ENCODE peak calls at places on chromosomes 1 and 21, in five cellular contexts. One of them, this sample, is unnamed.

GRCh38 chr1:97094257-97094972 is 372.8 kb downstream of the PTBP2 start:
- DNase-seq in tibial nerve: no peak
- DNase-seq in fibroblast of lung: peak; percentile 59
- DNase-seq in astrocyte of the spinal cord: peak; percentile 74
- DNase-seq in retinal pigment epithelial cell: peak; percentile 16
- DNase-seq in this sample: no peak

GRCh38 chr1:99672500-99673213 is 26.7 kb downstream of the PALMD start:
- DNase-seq in tibial nerve: no peak
- DNase-seq in fibroblast of lung: peak; percentile 87
- DNase-seq in astrocyte of the spinal cord: no peak
- DNase-seq in retinal pigment epithelial cell: peak; percentile 96
- DNase-seq in this sample: no peak

GRCh38 chr1:109894823-109895719 is 15.6 kb upstream of the CSF1 start:
- DNase-seq in tibial nerve: no peak
- DNase-seq in fibroblast of lung: no peak
- DNase-seq in astrocyte of the spinal cord: no peak
- DNase-seq in retinal pigment epithelial cell: no peak
- DNase-seq in this sample: no peak

GRCh38 chr1:87501738-87502137 is 173.1 kb downstream of the LMO4 start:
- DNase-seq in tibial nerve: no peak
- DNase-seq in fibroblast of lung: no peak
- DNase-seq in astrocyte of the spinal cord: no peak
- DNase-seq in retinal pigment epithelial cell: no peak
- DNase-seq in this sample: no peak

GRCh38 chr21:31470896-31471694 is 127.0 kb upstream of the TIAM1 start:
- DNase-seq in tibial nerve: no peak
- DNase-seq in fibroblast of lung: no peak
- DNase-seq in astrocyte of the spinal cord: no peak
- DNase-seq in retinal pigment epithelial cell: no peak
- DNase-seq in this sample: no peak

GRCh38 chr1:26693557-26694184 is 2.1 kb upstream of the ARID1A start:
- DNase-seq in tibial nerve: no peak
- DNase-seq in fibroblast of lung: peak; percentile 20
- DNase-seq in astrocyte of the spinal cord: no peak
- DNase-seq in retinal pigment epithelial cell: no peak
- DNase-seq in this sample: no peak

GRCh38 chr1:103171041-103171590 is 62.8 kb upstream of the COL11A1 start:
- DNase-seq in tibial nerve: no peak
- DNase-seq in fibroblast of lung: no peak
- DNase-seq in astrocyte of the spinal cord: no peak
- DNase-seq in retinal pigment epithelial cell: no peak
- DNase-seq in this sample: no peak

GRCh38 chr1:88998716-88999115 is 6.3 kb upstream of the KYAT3 start:
- DNase-seq in tibial nerve: peak; percentile 68
- DNase-seq in fibroblast of lung: peak; percentile 77
- DNase-seq in astrocyte of the spinal cord: peak; percentile 77
- DNase-seq in retinal pigment epithelial cell: no peak
- DNase-seq in this sample: peak; percentile 41

GRCh38 chr1:156703741-156704140 is 1.6 kb downstream of the CRABP2 start:
- DNase-seq in tibial nerve: no peak
- DNase-seq in fibroblast of lung: no peak
- DNase-seq in astrocyte of the spinal cord: peak; percentile 51
- DNase-seq in retinal pigment epithelial cell: no peak
- DNase-seq in this sample: no peak

GRCh38 chr21:42550817-42551216 is 37.2 kb downstream of the SLC37A1 start:
- DNase-seq in tibial nerve: no peak
- DNase-seq in fibroblast of lung: no peak
- DNase-seq in astrocyte of the spinal cord: no peak
- DNase-seq in retinal pigment epithelial cell: no peak
- DNase-seq in this sample: no peak

GRCh38 chr1:194474701-194475100 is 1288.3 kb upstream of the B3GALT2 start:
- DNase-seq in tibial nerve: no peak
- DNase-seq in fibroblast of lung: no peak
- DNase-seq in astrocyte of the spinal cord: no peak
- DNase-seq in retinal pigment epithelial cell: no peak
- DNase-seq in this sample: no peak
- TF ChIP-seq CTCF in tibial nerve: no peak
- TF ChIP-seq CTCF in fibroblast of lung: no peak
- TF ChIP-seq CTCF in astrocyte of the spinal cord: no peak
- TF ChIP-seq CTCF in retinal pigment epithelial cell: no peak
- TF ChIP-seq CTCF in this sample: no peak

DNA sequence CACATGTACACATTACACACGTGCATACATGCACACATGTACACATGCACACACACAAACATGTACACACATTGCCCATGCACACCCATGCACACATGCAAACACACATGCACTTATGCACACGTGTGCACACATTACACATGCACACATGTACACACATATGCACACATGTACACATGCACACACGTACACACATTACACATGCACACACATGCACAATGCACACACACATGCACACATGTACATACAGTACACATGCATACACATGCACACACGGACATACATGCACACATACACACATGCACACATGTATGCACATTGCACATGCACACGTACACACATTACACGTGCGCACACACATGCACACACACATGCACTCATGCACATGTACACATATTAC is 95.3 kb upstream of the TTC34 start:
- DNase-seq in tibial nerve: no peak
- DNase-seq in fibroblast of lung: no peak
- DNase-seq in astrocyte of the spinal cord: no peak
- DNase-seq in retinal pigment epithelial cell: no peak
- DNase-seq in this sample: no peak
- TF ChIP-seq CTCF in tibial nerve: no peak
- TF ChIP-seq CTCF in fibroblast of lung: no peak
- TF ChIP-seq CTCF in astrocyte of the spinal cord: no peak
- TF ChIP-seq CTCF in retinal pigment epithelial cell: no peak
- TF ChIP-seq CTCF in this sample: no peak

DNA sequence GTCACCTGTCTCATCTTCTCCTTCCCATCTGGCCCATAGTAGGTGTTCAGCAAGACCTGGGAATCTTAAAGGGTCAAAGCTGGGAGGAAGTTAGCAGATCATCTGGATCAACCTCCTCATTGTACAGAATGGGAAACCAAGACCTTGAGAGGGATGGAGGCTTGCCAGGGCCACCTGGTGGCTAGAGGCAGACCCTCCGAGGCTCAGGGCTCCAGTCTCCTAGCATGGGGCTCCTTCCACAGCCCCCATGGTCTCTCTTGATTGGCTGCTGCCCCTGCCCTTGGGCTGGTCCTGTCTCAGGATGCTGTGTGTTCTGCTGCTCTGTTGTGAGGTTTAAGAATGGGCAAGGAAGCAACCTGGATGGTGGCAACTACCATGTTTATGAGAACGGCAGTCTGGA is 68.7 kb upstream of the CNTN2 start:
- DNase-seq in tibial nerve: no peak
- DNase-seq in fibroblast of lung: no peak
- DNase-seq in astrocyte of the spinal cord: no peak
- DNase-seq in retinal pigment epithelial cell: no peak
- DNase-seq in this sample: no peak
- TF ChIP-seq CTCF in tibial nerve: no peak
- TF ChIP-seq CTCF in fibroblast of lung: no peak
- TF ChIP-seq CTCF in astrocyte of the spinal cord: no peak
- TF ChIP-seq CTCF in retinal pigment epithelial cell: no peak
- TF ChIP-seq CTCF in this sample: no peak

GRCh38 chr1:31396633-31397351 is 16.2 kb upstream of the SERINC2 start:
- DNase-seq in tibial nerve: no peak
- DNase-seq in fibroblast of lung: peak; percentile 77
- DNase-seq in astrocyte of the spinal cord: no peak
- DNase-seq in retinal pigment epithelial cell: no peak
- DNase-seq in this sample: no peak
- TF ChIP-seq CTCF in tibial nerve: no peak
- TF ChIP-seq CTCF in fibroblast of lung: peak; percentile 39
- TF ChIP-seq CTCF in astrocyte of the spinal cord: peak; percentile 42
- TF ChIP-seq CTCF in retinal pigment epithelial cell: peak; percentile 34
- TF ChIP-seq CTCF in this sample: peak; percentile 57

GRCh38 chr1:25622526-25622925 is 5.9 kb downstream of the MAN1C1 start:
- DNase-seq in tibial nerve: no peak
- DNase-seq in fibroblast of lung: no peak
- DNase-seq in astrocyte of the spinal cord: no peak
- DNase-seq in retinal pigment epithelial cell: no peak
- DNase-seq in this sample: no peak
- TF ChIP-seq CTCF in tibial nerve: no peak
- TF ChIP-seq CTCF in fibroblast of lung: no peak
- TF ChIP-seq CTCF in astrocyte of the spinal cord: no peak
- TF ChIP-seq CTCF in retinal pigment epithelial cell: peak; percentile 10
- TF ChIP-seq CTCF in this sample: no peak

GRCh38 chr1:222814536-222815366 is at the start of gene DISP1:
- DNase-seq in tibial nerve: peak; percentile 52
- DNase-seq in fibroblast of lung: peak; percentile 79
- DNase-seq in astrocyte of the spinal cord: peak; percentile 78
- DNase-seq in retinal pigment epithelial cell: no peak
- DNase-seq in this sample: peak; percentile 88
- TF ChIP-seq CTCF in tibial nerve: no peak
- TF ChIP-seq CTCF in fibroblast of lung: no peak
- TF ChIP-seq CTCF in astrocyte of the spinal cord: no peak
- TF ChIP-seq CTCF in retinal pigment epithelial cell: no peak
- TF ChIP-seq CTCF in this sample: no peak

DNA sequence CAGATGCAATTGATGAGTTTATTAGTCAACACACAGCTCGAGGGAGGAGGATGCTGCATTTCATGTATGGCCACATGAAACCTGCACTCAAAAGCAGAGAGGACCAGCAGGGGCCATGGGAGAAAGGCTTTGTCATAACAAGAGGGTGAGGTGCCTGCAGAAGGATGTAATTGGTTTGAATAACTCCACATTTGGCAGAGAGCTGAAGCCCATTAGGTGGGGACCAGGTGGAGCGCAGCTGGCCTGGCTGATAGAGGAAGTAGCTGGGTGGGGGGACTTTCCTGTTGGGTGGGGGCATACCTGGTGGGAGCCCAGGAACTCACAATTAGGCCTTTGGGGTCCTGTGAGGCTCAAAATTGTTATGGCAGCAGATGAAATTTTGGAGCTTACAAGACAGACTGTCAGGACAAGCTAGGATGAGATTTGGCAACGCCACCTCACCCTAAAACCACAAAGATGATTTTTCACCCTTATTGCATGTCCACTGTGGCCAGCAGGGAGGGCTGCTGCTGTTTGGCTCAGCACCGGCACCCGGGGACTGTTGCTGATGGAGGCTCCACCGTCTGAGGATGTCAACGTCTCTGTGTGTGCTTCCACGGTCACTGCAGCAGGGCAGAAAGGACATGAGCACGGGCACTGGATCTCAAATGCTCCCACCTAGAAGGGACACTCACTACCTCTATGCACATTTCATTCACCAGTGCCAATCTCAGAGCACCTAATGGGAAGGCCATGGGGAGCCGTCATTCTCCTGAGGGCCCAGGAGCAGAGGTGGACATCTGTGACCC is 599.4 kb downstream of the PTPRU start:
- DNase-seq in tibial nerve: no peak
- DNase-seq in fibroblast of lung: no peak
- DNase-seq in astrocyte of the spinal cord: no peak
- DNase-seq in retinal pigment epithelial cell: no peak
- DNase-seq in this sample: no peak
- TF ChIP-seq CTCF in tibial nerve: no peak
- TF ChIP-seq CTCF in fibroblast of lung: no peak
- TF ChIP-seq CTCF in astrocyte of the spinal cord: no peak
- TF ChIP-seq CTCF in retinal pigment epithelial cell: no peak
- TF ChIP-seq CTCF in this sample: peak; percentile 7

GRCh38 chr1:202160377-202160940 is at the start of gene PTPN7:
- DNase-seq in tibial nerve: no peak
- DNase-seq in fibroblast of lung: no peak
- DNase-seq in astrocyte of the spinal cord: no peak
- DNase-seq in retinal pigment epithelial cell: no peak
- DNase-seq in this sample: no peak
- TF ChIP-seq CTCF in tibial nerve: peak; percentile 35
- TF ChIP-seq CTCF in fibroblast of lung: no peak
- TF ChIP-seq CTCF in astrocyte of the spinal cord: no peak
- TF ChIP-seq CTCF in retinal pigment epithelial cell: no peak
- TF ChIP-seq CTCF in this sample: no peak

This sample was measured in epithelial cell of proximal tubule.